ENCODE peak calls at places on chromosomes 1 and 21, in five cellular contexts. I is fibroblast of lung; T is lung; G is thoracic aorta; N is CD4-positive, alpha-beta T cell. H is an unnamed sample.

GRCh38 chr1:18778437-18778836 is 81.0 kb downstream of the TAS1R2 start:
- DNase-seq in I (no peak), T (no peak), G (no peak), N (no peak), H (no peak)

GRCh38 chr1:59678809-59679228 is 135.9 kb upstream of the HOOK1 start:
- DNase-seq in I (peak; percentile 100), T (no peak), G (no peak), N (no peak), H (no peak)

GRCh38 chr21:15063081-15063820 is 1.5 kb downstream of the NRIP1 start:
- DNase-seq in I (peak; percentile 50), T (no peak), G (no peak), N (no peak), H (no peak)

GRCh38 chr1:99650021-99650420 is 4.1 kb downstream of the PALMD start:
- DNase-seq in I (no peak), T (no peak), G (no peak), N (no peak), H (no peak)

GRCh38 chr21:8990326-8991087 is 1530.9 kb upstream of the TPTE start:
- DNase-seq in I (peak; percentile 49), T (no peak), G (no peak), N (no peak), H (no peak)

GRCh38 chr1:227897704-227898438 is 49.9 kb downstream of the WNT9A start:
- DNase-seq in I (no peak), T (no peak), G (peak; percentile 1), N (no peak), H (peak; percentile 1)

GRCh38 chr1:200506471-200506870 is 96.6 kb upstream of the ZNF281 start:
- DNase-seq in I (no peak), T (no peak), G (no peak), N (no peak), H (no peak)

GRCh38 chr1:32349211-32349708 is 13.0 kb downstream of the FAM229A start:
- DNase-seq in I (peak; percentile 64), T (peak; percentile 60), G (no peak), N (no peak), H (no peak)

GRCh38 chr1:67616394-67616985 is 68.5 kb upstream of the GADD45A start:
- DNase-seq in I (peak; percentile 45), T (no peak), G (no peak), N (no peak), H (no peak)

GRCh38 chr1:248905662-248905948 is 430 bp upstream of the PGBD2 start:
- DNase-seq in I (no peak), T (no peak), G (no peak), N (no peak), H (no peak)

GRCh38 chr1:75673885-75674284 is 50.6 kb upstream of the ACADM start:
- DNase-seq in I (no peak), T (no peak), G (no peak), N (no peak), H (no peak)

GRCh38 chr21:46116846-46117585 is 19.1 kb downstream of the COL6A2 start:
- DNase-seq in I (no peak), T (no peak), G (no peak), N (peak; percentile 15), H (no peak)

GRCh38 chr1:1240348-1240732 is 6.2 kb downstream of the C1QTNF12 start:
- DNase-seq in I (no peak), T (no peak), G (no peak), N (no peak), H (no peak)

GRCh38 chr1:212597495-212597894 is 11.1 kb upstream of the ATF3 start:
- DNase-seq in I (no peak), T (no peak), G (no peak), N (no peak), H (no peak)

GRCh38 chr1:212600071-212600915 is 8.3 kb upstream of the ATF3 start:
- DNase-seq in I (no peak), T (no peak), G (no peak), N (no peak), H (no peak)

GRCh38 chr1:212600980-212601379 is 7.6 kb upstream of the ATF3 start:
- DNase-seq in I (no peak), T (no peak), G (no peak), N (no peak), H (no peak)

GRCh38 chr1:212605441-212605976 is 3.1 kb upstream of the ATF3 start:
- DNase-seq in I (peak; percentile 37), T (no peak), G (no peak), N (no peak), H (no peak)

DNA sequence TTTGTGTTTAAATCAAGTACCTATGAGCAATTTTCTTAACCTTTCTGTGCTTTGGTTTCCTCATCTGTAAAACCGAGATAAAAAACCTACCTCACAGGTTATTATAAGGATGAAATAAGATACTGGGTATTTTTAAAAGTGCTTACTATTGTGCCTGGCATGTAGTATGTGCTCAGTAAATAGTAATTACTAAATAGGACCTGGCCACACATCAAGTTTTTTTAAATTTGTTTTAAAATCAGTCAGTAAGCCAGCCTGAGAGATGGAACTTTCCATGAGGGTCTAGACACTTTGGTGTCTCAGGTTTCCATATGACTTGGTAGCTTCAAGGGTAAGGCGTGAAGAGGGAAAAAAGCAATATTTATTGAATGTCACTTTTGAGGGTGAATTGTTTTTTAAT is 7.0 kb upstream of the ATF3 start:
- DNase-seq in I (no peak), T (no peak), G (no peak), N (no peak), H (no peak)
- H3K27me3 ChIP-seq in I (peaks cover 40% of the 10 kb centered on the region), T (no peaks in the 10 kb centered on the region), G (no peaks in the 10 kb centered on the region), N (peaks cover 29% of the 10 kb centered on the region), H (peaks cover 9% of the 10 kb centered on the region)

GRCh38 chr1:119515221-119515620 is 8.2 kb downstream of the HSD3B1 start:
- DNase-seq in I (no peak), T (no peak), G (no peak), N (no peak), H (no peak)

DNA sequence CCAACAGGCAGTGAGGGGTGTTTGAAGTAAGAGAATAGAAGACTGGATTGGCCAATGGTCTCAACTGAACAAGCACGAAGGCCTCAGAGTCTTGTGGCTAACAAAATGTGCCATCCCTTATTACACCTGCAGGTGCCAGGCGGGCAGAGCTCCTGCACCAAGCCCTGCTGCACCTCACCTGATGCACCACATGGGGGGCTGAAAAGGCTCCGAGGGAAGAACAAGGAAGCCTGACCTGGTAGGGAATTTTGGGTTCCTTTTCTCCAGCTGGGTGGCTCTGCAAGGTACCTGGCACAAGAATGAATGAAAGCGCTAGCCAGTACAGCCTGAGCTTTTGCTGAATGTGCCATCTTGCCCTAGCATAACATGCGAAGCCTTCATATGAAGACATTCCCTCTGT is 9.7 kb downstream of the HSD3B1 start:
- DNase-seq in I (no peak), T (no peak), G (no peak), N (no peak), H (no peak)
- TF ChIP-seq CTCF in I (no peak), T (no peak), G (no peak), N (no peak), H (no peak)

DNA sequence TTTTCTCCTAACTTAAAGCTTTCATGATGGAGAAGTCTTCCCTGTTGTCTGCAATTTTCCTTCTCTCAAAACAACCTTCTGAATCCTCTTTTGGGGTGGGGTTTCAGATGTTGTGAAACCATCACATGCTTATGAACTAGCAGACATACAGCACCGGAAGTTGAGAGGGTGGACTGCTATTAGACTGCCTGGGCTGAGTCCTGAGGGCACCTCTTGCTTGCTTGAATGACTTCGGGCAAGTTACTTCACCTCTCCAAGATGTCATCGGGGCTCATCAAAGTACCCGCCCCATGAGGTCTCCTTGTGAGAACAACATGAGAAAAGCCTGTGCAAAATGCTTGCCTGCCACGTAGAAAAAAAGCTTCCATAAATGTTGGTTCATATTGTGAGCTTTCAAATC is 89.6 kb downstream of the CCDC185 start:
- DNase-seq in I (no peak), T (no peak), G (no peak), N (no peak), H (no peak)
- H3K27me3 ChIP-seq in I (peaks cover 22% of the 10 kb centered on the region), T (no peaks in the 10 kb centered on the region), G (no peaks in the 10 kb centered on the region), N (no peaks in the 10 kb centered on the region), H (no peaks in the 10 kb centered on the region)

GRCh38 chr1:172609528-172609927 is 49.4 kb upstream of the FASLG start:
- DNase-seq in I (peak; percentile 6), T (no peak), G (no peak), N (no peak), H (no peak)
- TF ChIP-seq CTCF in I (no peak), T (peak; percentile 13), G (no peak), N (peak; percentile 84), H (no peak)

GRCh38 chr1:3080236-3080964 is 11.4 kb downstream of the PRDM16 start:
- DNase-seq in I (no peak), T (no peak), G (no peak), N (no peak), H (no peak)

GRCh38 chr1:3081171-3081683 is 12.2 kb downstream of the PRDM16 start:
- DNase-seq in I (no peak), T (no peak), G (no peak), N (no peak), H (no peak)

GRCh38 chr1:3078941-3079340 is 9.9 kb downstream of the PRDM16 start:
- DNase-seq in I (peak; percentile 32), T (no peak), G (no peak), N (no peak), H (no peak)

GRCh38 chr1:3078421-3078820 is 9.4 kb downstream of the PRDM16 start:
- DNase-seq in I (peak; percentile 45), T (no peak), G (no peak), N (no peak), H (no peak)

DNA sequence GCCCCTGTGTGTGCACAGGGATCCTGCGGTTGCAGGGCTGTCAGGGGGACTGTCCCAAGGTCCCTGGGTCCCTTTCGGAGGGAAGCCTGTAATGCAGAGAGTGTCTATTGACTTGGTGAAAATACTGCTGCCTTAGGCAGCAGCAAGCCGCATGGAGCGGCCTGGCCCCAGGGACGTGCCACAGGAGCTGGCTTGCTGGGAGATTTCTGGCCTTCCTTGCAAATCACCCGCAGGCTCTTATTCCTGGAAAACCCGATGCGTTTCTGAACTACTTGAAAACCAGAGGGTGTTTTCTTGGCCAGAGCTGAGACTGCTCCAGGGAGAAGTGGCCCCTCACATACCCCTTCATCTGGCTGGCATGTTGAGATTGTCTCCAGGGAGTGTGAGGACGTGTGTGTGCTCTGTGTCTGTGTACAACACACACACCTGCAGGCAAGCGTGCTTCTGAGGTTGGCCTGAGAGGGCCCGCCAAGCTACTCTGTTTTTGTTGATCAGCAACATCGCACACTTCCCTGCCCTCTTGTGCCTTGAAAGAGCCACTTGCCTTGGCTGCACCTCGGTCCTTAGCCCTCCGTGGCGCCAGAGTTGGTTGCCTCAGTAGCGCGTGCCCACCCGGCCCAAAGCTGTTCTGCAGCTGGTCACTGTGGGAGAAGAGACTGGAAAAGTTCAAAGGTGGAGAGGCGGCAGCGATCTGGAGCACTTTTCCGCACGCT is 10.5 kb downstream of the PRDM16 start:
- DNase-seq in I (no peak), T (no peak), G (no peak), N (no peak), H (no peak)
- H3K27me3 ChIP-seq in I (no peaks in the 10 kb centered on the region), T (no peaks in the 10 kb centered on the region), G (no peaks in the 10 kb centered on the region), N (peaks cover 13% of the 10 kb centered on the region), H (peaks cover 8% of the 10 kb centered on the region)

GRCh38 chr1:13950637-13951036 is 250.6 kb downstream of the PRDM2 start:
- DNase-seq in I (no peak), T (no peak), G (no peak), N (no peak), H (no peak)
- TF ChIP-seq CTCF in I (no peak), T (no peak), G (no peak), N (no peak), H (no peak)

DNA sequence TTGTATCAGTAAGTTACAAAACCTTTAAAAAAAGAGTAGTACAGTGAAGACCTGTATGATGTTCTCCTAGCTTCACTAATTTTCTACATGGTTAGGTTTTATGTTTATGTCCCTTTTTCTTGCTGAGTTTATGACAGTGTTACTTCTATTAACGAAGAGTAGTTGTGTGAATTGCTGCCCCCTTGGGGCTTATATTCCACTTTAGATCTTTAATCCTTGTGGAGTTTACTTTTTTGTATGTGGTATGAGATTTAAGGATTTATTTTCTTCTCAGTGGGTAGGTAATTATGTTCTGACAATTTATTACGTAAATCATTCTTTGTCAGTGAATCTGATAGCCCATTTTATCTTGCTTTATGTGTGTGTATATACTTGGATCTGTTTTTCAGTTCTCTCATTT is 14.8 kb downstream of the KCTD3 start:
- DNase-seq in I (no peak), T (no peak), G (no peak), N (no peak), H (no peak)
- H3K27me3 ChIP-seq in I (no peaks in the 10 kb centered on the region), T (no peaks in the 10 kb centered on the region), G (no peaks in the 10 kb centered on the region), N (no peaks in the 10 kb centered on the region), H (no peaks in the 10 kb centered on the region)

H was measured in gastrocnemius medialis.